ENCODE peak calls at places on chromosomes 6 and 20, in four cellular contexts. T is pancreas, L is body of pancreas, P is sigmoid colon. M is an unnamed sample.

GRCh38 chr6:140850438-140850837 is 1282.3 kb upstream of the GJE1 start:
- DNase-seq in L (no peak), P (no peak), T (no peak), M (no peak)

GRCh38 chr6:112154711-112155110 is 67.3 kb downstream of the FAM229B start:
- DNase-seq in L (no peak), T (no peak), P (no peak), M (no peak)

GRCh38 chr6:76250666-76251065 is 178.2 kb upstream of the IMPG1 start:
- DNase-seq in P (no peak), L (no peak), T (no peak), M (no peak)

GRCh38 chr6:24228681-24229255 is 102.8 kb downstream of the NRSN1 start:
- DNase-seq in P (no peak), T (no peak), L (no peak), M (no peak)

GRCh38 chr6:7909323-7910276 is 988 bp downstream of the TXNDC5 start:
- DNase-seq in P (no peak), T (peak; percentile 92), L (peak; percentile 70), M (peak; percentile 72)

GRCh38 chr6:168314948-168315347 is 4.6 kb downstream of the DACT2 start:
- DNase-seq in L (peak; percentile 51), P (no peak), T (peak; percentile 30), M (no peak)

GRCh38 chr20:32871622-32872160 is 13.0 kb downstream of the EFCAB8 start:
- DNase-seq in T (no peak), P (peak; percentile 21), L (no peak), M (no peak)

GRCh38 chr6:34213772-34214171 is 22.9 kb upstream of the HMGA1 start:
- DNase-seq in L (no peak), P (no peak), T (no peak), M (no peak)

GRCh38 chr6:9292975-9293374 is 857.6 kb upstream of the SLC35B3 start:
- DNase-seq in P (no peak), T (no peak), L (no peak), M (no peak)

GRCh38 chr20:49758781-49759180 is 45.1 kb upstream of the B4GALT5 start:
- DNase-seq in P (no peak), L (no peak), T (no peak), M (no peak)

GRCh38 chr20:2508631-2509467 is at the start of gene ZNF343:
- DNase-seq in L (peak; percentile 82), P (peak; percentile 89), T (peak; percentile 86), M (peak; percentile 91)

GRCh38 chr20:45355209-45355608 is 7.0 kb upstream of the SDC4 start:
- DNase-seq in P (peak; percentile 63), T (no peak), L (no peak), M (no peak)

GRCh38 chr20:62956387-62957135 is 4.1 kb downstream of the SLC17A9 start:
- DNase-seq in T (no peak), L (no peak), P (no peak), M (peak; percentile 14)

GRCh38 chr6:47135772-47136171 is 93.6 kb upstream of the ADGRF1 start:
- DNase-seq in L (peak; percentile 33), P (no peak), T (no peak), M (no peak)

GRCh38 chr6:34517966-34518365 is 38.2 kb downstream of the SPDEF start:
- DNase-seq in P (no peak), T (no peak), L (no peak), M (no peak)

GRCh38 chr6:28658475-28659249 is 133.0 kb downstream of the GPX5 start:
- DNase-seq in T (no peak), P (no peak), L (no peak), M (no peak)

GRCh38 chr6:136031982-136032381 is 180.5 kb downstream of the PDE7B start:
- DNase-seq in T (no peak), P (no peak), L (no peak), M (no peak)

GRCh38 chr6:125019873-125020272 is 57.6 kb downstream of the RNF217 start:
- DNase-seq in T (peak; percentile 57), P (no peak), L (peak; percentile 59), M (no peak)

GRCh38 chr20:32440069-32440757 is 82.1 kb downstream of the ASXL1 start:
- DNase-seq in T (no peak), P (no peak), L (no peak), M (no peak)

GRCh38 chr6:52531396-52531795 is 45.5 kb downstream of the TRAM2 start:
- DNase-seq in T (no peak), L (no peak), P (no peak), M (no peak)

GRCh38 chr20:50406610-50407136 is 103.5 kb upstream of the PTPN1 start:
- DNase-seq in L (no peak), T (no peak), P (no peak), M (no peak)

GRCh38 chr6:118468682-118469465 is 79.2 kb upstream of the PLN start:
- DNase-seq in T (no peak), L (no peak), P (no peak), M (no peak)

GRCh38 chr6:165733487-165733791 is 70.4 kb upstream of the PDE10A start:
- DNase-seq in T (no peak), L (no peak), P (no peak), M (no peak)

GRCh38 chr6:3433005-3433404 is 23.8 kb downstream of the SLC22A23 start:
- DNase-seq in L (peak; percentile 45), P (peak; percentile 22), T (no peak), M (no peak)

GRCh38 chr6:137870744-137871247 is 3.7 kb downstream of the TNFAIP3 start:
- DNase-seq in L (no peak), T (no peak), P (no peak), M (no peak)

GRCh38 chr6:117441824-117442264 is 16.1 kb upstream of the ROS1 start:
- DNase-seq in T (no peak), L (no peak), P (no peak), M (no peak)

GRCh38 chr20:50224553-50225255 is 34.1 kb downstream of the CEBPB start:
- DNase-seq in L (peak; percentile 54), P (peak; percentile 97), T (peak; percentile 41), M (peak; percentile 74)

GRCh38 chr6:53476979-53477378 is 67.9 kb downstream of the GCLC start:
- DNase-seq in P (no peak), T (no peak), L (no peak), M (no peak)

GRCh38 chr20:44856442-44856841 is 29.1 kb upstream of the YWHAB start:
- DNase-seq in P (no peak), T (no peak), L (peak; percentile 17), M (no peak)

GRCh38 chr20:17701826-17702225 is 2.1 kb downstream of the BANF2 start:
- DNase-seq in L (no peak), T (no peak), P (no peak), M (no peak)

GRCh38 chr20:1805816-1806215 is 89.4 kb upstream of the SIRPA start:
- DNase-seq in P (no peak), L (no peak), T (no peak), M (no peak)

GRCh38 chr20:57263767-57264150 is 2.7 kb downstream of the BMP7 start:
- DNase-seq in T (no peak), P (no peak), L (no peak), M (no peak)

DNA sequence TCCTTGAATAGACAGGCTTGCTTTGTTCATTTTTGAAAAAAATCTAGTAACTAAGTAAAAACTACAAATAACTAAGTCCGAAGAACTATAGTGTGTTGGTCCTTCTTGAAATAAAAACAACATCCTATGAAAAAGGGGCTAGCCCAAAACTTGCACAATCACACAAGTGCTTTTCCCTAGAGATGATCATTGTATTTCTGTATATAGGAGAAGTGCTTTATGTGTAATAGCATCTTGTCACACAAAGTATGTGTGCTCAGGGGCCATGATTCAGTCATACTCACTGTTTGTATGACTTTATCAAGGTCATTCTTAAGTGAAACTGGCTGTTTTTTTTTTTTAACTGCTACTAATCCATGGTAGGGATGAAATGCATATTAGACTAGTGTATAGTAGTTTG is 179.8 kb downstream of the DTNBP1 start:
- DNase-seq in P (no peak), T (no peak), L (no peak), M (no peak)
- H3K27ac ChIP-seq in P (no peak overlapping the region), T (no peak overlapping the region), L (no peak overlapping the region), M (no peak overlapping the region)

DNA sequence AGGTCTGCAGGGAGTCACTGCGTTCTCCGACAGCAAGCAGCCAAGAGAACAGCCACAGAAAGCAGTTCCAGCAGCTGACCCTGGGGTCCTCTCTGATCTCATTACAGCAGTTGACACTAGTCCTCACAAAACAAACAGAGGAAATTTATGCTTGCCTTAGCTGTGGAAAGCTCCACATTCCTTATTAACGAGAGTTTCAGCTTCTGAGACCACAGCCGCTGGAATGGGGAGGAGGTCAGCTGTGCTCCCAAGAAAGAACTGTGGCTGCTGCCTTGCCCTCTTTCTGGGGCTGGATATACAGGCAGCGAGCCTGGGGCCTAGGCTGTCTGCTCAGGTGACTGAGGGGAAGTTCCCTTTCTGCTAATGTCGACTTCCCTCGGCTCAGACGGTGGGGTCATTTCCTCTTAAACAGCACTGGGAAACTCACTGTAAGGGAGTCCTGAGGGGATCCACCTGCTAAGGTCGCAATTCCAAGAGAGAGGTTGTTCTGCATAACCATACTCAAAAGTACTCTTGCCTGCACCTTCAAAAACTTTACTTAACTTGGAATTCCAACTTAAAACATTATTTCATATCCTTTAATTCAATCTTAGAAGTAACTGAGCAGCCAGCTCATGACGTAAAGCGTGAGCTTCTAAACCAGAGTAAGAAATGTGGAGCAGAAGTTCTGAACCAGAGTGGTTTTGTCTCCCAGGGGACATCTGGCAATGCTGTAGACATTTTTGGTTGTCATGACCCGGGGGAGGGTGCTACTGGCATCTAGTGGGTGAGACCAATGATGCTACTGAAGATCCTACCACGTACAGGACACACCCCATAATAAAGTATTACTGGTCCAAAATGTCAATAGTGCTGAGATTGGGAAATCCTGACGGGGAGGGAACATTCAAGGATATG is 80.3 kb downstream of the BACH2 start:
- DNase-seq in T (no peak), P (no peak), L (no peak), M (no peak)
- H3K4me1 ChIP-seq in T (peaks cover 22% of the 10 kb centered on the region), P (peaks cover 33% of the 10 kb centered on the region), L (peaks cover 56% of the 10 kb centered on the region), M (peaks cover 10% of the 10 kb centered on the region)

DNA sequence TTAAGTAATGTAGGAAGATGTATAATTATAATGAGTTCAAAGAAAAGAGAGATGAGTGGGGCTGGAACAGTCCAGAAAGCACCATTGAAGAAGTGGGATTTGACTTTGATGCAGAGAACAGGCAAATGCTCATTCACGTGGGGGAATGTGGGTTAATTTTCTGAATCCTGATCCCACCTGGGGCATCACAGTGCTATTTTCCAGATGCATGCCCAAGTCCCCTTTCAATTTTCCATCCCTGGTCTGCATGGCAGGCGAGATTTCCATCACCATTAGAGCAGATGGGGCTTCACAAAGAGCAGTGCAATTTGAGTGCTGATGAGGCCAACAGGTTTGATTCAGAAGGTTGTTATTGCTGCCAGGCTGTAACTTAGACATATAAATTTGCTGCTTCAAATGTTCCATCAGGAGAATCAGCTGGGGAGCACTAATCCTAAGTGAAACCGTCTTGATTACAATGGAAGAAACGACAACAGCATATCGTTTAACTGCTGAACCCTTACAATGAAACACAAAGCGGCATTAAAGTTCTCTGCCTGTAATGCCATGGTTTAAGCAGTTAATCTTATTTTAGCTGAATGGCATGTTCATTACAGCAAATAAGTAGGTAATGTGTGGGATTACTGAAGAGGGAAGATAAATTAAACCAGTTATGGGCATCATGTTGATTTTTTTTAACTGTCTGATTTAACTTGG is 45.2 kb downstream of the OSTM1 start:
- DNase-seq in T (no peak), L (no peak), P (no peak), M (no peak)
- H3K4me3 ChIP-seq in T (no peak overlapping the region), L (no peak overlapping the region), P (no peak overlapping the region), M (no peak overlapping the region)

DNA sequence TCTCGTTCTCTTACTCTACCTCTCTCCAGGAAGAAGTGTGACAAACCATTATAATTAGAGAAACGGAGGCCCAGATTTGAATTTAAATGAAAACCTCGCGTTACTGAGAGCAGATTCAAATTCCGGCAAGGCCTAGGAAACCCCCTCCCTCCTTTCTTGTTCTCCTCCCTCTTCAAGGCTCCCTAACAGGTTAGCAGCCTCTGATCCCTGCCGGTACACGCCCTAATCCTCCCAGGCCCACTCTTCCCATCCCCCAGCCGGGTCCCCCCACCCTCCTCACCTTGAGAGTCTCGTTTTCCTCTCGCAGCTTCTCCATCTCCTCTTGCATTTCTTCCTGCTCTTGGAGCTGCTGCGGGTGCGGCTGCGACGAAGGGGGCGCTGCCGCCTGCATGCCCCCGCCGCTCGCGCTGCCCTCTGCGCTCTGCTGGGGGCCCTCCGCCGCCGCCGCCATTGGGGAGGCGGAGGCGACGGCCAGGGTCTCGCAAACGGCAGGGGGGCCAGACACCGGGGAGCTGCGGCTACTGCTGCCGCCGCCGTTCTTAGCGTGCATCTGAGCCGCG is 3.8 kb downstream of the MTCL3 start:
- DNase-seq in P (no peak), L (peak; percentile 14), T (peak; percentile 57), M (no peak)
- H3K27ac ChIP-seq in P (peak overlapping the region; percentile 62), L (no peak overlapping the region), T (no peak overlapping the region), M (no peak overlapping the region)

M was measured in right cardiac atrium.